ENCODE peak calls at places on chromosomes 13 and 19, in six cellular contexts. H is amygdala; T is thyroid gland; C is stimulated activated CD4-positive, alpha-beta T cell treated with anti-CD3 and anti-CD28 coated beads, Interleukin-2, amount 100 ng/mL, for 24 hours; F is omental fat pad; Z is iris pigment epithelial cell. D is an unnamed sample.

GRCh38 chr19:3175761-3176714 is 2.5 kb upstream of the S1PR4 start:
- DNase-seq in H (no peak), T (peak; percentile 98), C (no peak), F (no peak), Z (peak; percentile 71), D (no peak)

GRCh38 chr19:54424660-54425381 is 9.6 kb downstream of the TTYH1 start:
- DNase-seq in H (no peak), T (no peak), C (no peak), F (no peak), Z (no peak), D (no peak)

GRCh38 chr19:50357178-50358100 is 8.0 kb downstream of the NAPSA start:
- DNase-seq in H (peak; percentile 81), T (peak; percentile 82), C (peak; percentile 88), F (peak; percentile 63), Z (peak; percentile 53), D (peak; percentile 81)

GRCh38 chr19:38736036-38736412 is 8.2 kb downstream of the CAPN12 start:
- DNase-seq in H (no peak), T (peak; percentile 72), C (peak; percentile 71), F (no peak), Z (no peak), D (peak; percentile 55)

GRCh38 chr13:101576977-101577376 is 124.5 kb downstream of the ITGBL1 start:
- DNase-seq in H (no peak), T (no peak), C (no peak), F (no peak), Z (peak; percentile 40), D (no peak)

GRCh38 chr19:4425531-4425930 is 23.1 kb downstream of the CHAF1A start:
- DNase-seq in H (no peak), T (no peak), C (no peak), F (no peak), Z (peak; percentile 78), D (no peak)

GRCh38 chr13:28299941-28300340 is 161.6 kb downstream of the PAN3 start:
- DNase-seq in H (no peak), T (no peak), C (no peak), F (no peak), Z (peak; percentile 34), D (no peak)

GRCh38 chr19:39927524-39928356 is 6.7 kb downstream of the FCGBP start:
- DNase-seq in H (no peak), T (no peak), C (no peak), F (no peak), Z (no peak), D (no peak)

GRCh38 chr13:98187862-98188261 is 10.8 kb upstream of the RNF113B start:
- DNase-seq in H (peak; percentile 42), T (peak; percentile 93), C (no peak), F (no peak), Z (no peak), D (no peak)

GRCh38 chr19:56348289-56348877 is 33.7 kb upstream of the ZSCAN5A start:
- DNase-seq in H (no peak), T (no peak), C (peak; percentile 22), F (no peak), Z (peak; percentile 32), D (no peak)

GRCh38 chr19:38049105-38049649 is 142.2 kb downstream of the SIPA1L3 start:
- DNase-seq in H (no peak), T (no peak), C (peak; percentile 60), F (no peak), Z (peak; percentile 40), D (peak; percentile 51)

GRCh38 chr13:68666774-68667397 is 1436.8 kb upstream of the PCDH9 start:
- DNase-seq in H (no peak), T (no peak), C (no peak), F (no peak), Z (no peak), D (no peak)

GRCh38 chr19:41364546-41365391 is 820 bp upstream of the B9D2 start:
- DNase-seq in H (no peak), T (no peak), C (no peak), F (no peak), Z (no peak), D (no peak)

GRCh38 chr13:23617551-23618014 is 47.4 kb downstream of the TNFRSF19 start:
- DNase-seq in H (no peak), T (no peak), C (no peak), F (no peak), Z (peak; percentile 92), D (no peak)

GRCh38 chr13:36447501-36447900 is 15.2 kb downstream of the CCNA1 start:
- DNase-seq in H (no peak), T (no peak), C (no peak), F (no peak), Z (no peak), D (no peak)

GRCh38 chr19:18737337-18737953 is 53.7 kb downstream of the COMP start:
- DNase-seq in H (no peak), T (no peak), C (no peak), F (no peak), Z (no peak), D (no peak)

GRCh38 chr19:1837625-1838105 is 10.6 kb downstream of the REXO1 start:
- DNase-seq in H (no peak), T (no peak), C (peak; percentile 76), F (no peak), Z (no peak), D (peak; percentile 77)